ENCODE peak calls at places on chromosomes 11 and 22, in six cellular contexts. K is AG04450, C is cardiac muscle cell, G is osteocyte, U is IMR-90, A is progenitor cell of endocrine pancreas. V is an unnamed sample.
A peak's percentile ranks its signal among the peaks of the same experiment; 100 is the strongest.

GRCh38 chr11:68313574-68314202 is 1.3 kb downstream of the LRP5 start:
- DNase-seq in K (no peak), C (peak; percentile 49), G (no peak), U (peak; percentile 30), A (no peak), V (no peak)

GRCh38 chr11:38014405-38014804 is 1416.4 kb upstream of the RAG2 start:
- DNase-seq in K (no peak), C (no peak), G (no peak), U (peak; percentile 20), A (no peak), V (no peak)

GRCh38 chr11:64971421-64972233 is at the start of gene MAJIN:
- DNase-seq in K (peak; percentile 30), C (no peak), G (no peak), U (peak; percentile 41), A (peak; percentile 34), V (no peak)

GRCh38 chr22:22786301-22787115 is 101.1 kb upstream of the IGLL5 start:
- DNase-seq in K (no peak), C (no peak), G (peak; percentile 34), U (no peak), A (no peak), V (no peak)

GRCh38 chr11:19739872-19740271 is 27.2 kb downstream of the NAV2 start:
- DNase-seq in K (no peak), C (peak; percentile 40), G (no peak), U (peak; percentile 13), A (no peak), V (peak; percentile 18)

GRCh38 chr11:85751738-85752137 is 59.2 kb downstream of the SYTL2 start:
- DNase-seq in K (no peak), C (no peak), G (no peak), U (peak; percentile 22), A (no peak), V (no peak)

GRCh38 chr11:41578421-41579047 is 119.1 kb upstream of the LRRC4C start:
- DNase-seq in K (no peak), C (no peak), G (no peak), U (no peak), A (no peak), V (no peak)

GRCh38 chr11:76885390-76886097 is 24.8 kb downstream of the ACER3 start:
- DNase-seq in K (no peak), C (no peak), G (no peak), U (peak; percentile 49), A (no peak), V (no peak)

GRCh38 chr11:31325162-31325561 is 44.4 kb downstream of the DCDC1 start:
- DNase-seq in K (no peak), C (no peak), G (no peak), U (peak; percentile 44), A (no peak), V (no peak)

GRCh38 chr22:46984751-46985506 is 222.5 kb downstream of the TBC1D22A start:
- DNase-seq in K (no peak), C (no peak), G (no peak), U (peak; percentile 69), A (no peak), V (no peak)

GRCh38 chr11:2315395-2316168 is 13.8 kb downstream of the TSPAN32 start:
- DNase-seq in K (no peak), C (no peak), G (no peak), U (no peak), A (no peak), V (no peak)

GRCh38 chr11:131658952-131659351 is 288.5 kb downstream of the NTM start:
- DNase-seq in K (no peak), C (no peak), G (no peak), U (no peak), A (no peak), V (no peak)

DNA sequence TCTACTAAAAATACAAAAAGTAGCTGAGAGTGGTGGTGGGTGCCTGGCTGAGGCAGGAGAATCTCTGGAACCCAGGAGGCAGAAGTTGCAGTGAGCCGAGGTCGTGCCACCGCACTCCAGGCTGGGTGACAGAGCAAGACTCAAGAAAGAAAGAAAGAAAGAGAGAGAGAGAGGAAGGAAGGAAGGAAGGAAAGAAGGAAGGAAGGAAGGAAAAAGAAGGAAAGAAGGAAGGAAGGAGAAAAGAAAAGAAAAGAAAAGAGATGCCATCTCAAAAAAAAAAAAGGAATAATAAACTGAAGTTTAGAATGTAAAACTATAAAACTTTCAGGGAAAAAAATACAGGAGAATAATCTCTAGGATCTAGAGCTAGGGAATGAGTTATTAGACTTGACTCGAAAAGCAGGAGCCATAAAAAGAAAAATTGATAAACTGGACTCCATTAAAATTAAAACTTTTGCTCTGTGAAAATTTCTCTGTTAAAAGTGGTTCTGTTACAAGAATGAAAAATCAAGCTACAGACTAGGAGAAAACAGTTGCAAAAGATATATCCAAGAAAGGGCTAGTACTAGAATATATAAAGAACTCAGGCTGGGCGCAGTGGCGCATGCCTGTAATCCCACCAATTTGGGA is 13.4 kb upstream of the SEPTIN5 start:
- DNase-seq in K (no peak), C (no peak), G (no peak), U (no peak), A (no peak), V (no peak)
- TF ChIP-seq CTCF in K (no peak), C (no peak), G (no peak), U (no peak), A (no peak), V (no peak)

DNA sequence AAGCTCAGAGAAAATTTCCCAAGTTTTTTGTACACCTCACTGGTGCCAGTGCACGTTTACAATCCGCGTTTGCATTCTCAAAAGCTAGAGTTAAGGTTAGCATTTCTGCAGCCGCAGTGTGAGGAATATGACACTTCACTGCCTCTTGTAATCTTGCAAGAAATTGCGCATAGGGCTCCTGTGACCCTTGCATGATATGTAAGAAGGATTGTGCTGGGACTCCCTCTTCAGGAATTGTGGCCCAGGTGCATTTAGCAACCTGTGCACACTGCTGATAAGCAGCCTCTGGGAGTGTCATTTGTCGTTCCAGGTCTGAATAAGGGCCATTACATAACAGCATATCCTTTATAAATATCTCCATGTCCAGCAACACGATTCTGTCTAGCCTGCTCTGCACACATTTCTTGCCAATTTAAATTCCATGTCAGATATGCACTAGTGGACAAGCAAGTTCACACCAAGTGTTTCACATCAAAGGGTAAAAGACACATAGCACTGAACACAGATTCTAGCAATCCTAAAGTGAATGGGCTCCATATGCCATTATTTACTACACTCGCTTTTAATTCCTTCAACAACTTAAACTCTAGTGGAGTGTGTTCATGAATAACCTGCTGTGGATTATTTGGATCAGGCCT is 69.2 kb upstream of the INCENP start:
- DNase-seq in K (no peak), C (no peak), G (no peak), U (peak; percentile 34), A (no peak), V (no peak)
- TF ChIP-seq CTCF in K (peak; percentile 31), C (peak; percentile 4), G (peak; percentile 39), U (peak; percentile 36), A (peak; percentile 19), V (no peak)

GRCh38 chr22:43789452-43789851 is 22.7 kb downstream of the EFCAB6 start:
- DNase-seq in K (peak; percentile 46), C (no peak), G (no peak), U (peak; percentile 99), A (no peak), V (no peak)

GRCh38 chr22:43782448-43782847 is 29.7 kb downstream of the EFCAB6 start:
- DNase-seq in K (no peak), C (no peak), G (no peak), U (peak; percentile 40), A (no peak), V (no peak)

DNA sequence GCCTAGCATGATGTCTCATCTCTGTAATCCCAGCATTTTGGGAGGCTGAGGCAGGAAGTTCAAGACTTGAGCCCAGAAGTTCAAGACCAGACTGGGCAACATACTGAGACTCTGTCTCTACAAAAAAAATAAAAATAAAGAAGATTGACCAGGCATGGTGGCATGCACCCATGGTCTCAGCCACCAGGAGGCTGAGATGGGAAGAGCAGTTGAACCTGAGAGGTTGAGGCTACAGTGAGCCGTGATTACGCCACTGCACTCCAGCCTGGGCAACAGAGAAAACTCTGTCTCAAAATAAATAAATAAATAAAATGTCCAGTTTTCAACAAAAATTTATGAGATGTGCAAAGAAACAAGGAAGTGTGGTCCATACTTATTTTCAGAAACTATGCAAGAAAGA is 28.3 kb downstream of the EFCAB6 start:
- DNase-seq in K (no peak), C (no peak), G (no peak), U (no peak), A (no peak), V (no peak)
- TF ChIP-seq CTCF in K (peak; percentile 10), C (peak; percentile 14), G (no peak), U (peak; percentile 6), A (peak; percentile 41), V (peak; percentile 47)

DNA sequence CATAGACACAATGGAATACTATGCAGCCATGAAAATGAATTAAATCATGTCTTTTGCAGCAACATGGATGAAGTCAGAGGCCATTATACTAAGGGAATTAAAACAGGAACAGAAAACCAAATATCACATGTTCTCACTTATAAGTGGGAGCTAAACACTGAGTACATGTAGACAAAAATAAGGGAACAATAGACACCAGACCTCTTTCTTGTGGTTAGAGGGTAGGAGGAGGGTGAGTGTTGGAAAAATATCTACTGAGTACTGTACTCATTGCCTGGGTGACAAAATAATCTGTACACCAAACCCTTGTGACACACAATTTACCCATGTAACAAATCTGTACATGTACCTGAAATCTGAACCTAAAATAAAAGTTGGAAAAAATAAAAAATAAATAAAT is 59.1 kb upstream of the ANO5 start:
- DNase-seq in K (no peak), C (no peak), G (no peak), U (no peak), A (no peak), V (no peak)
- TF ChIP-seq CTCF in K (no peak), C (no peak), G (no peak), U (no peak), A (no peak), V (no peak)

GRCh38 chr11:66221726-66222236 is 46.7 kb upstream of the RAB1B start:
- DNase-seq in K (no peak), C (no peak), G (no peak), U (peak; percentile 24), A (no peak), V (no peak)
- TF ChIP-seq CTCF in K (no peak), C (no peak), G (no peak), U (no peak), A (no peak), V (no peak)

DNA sequence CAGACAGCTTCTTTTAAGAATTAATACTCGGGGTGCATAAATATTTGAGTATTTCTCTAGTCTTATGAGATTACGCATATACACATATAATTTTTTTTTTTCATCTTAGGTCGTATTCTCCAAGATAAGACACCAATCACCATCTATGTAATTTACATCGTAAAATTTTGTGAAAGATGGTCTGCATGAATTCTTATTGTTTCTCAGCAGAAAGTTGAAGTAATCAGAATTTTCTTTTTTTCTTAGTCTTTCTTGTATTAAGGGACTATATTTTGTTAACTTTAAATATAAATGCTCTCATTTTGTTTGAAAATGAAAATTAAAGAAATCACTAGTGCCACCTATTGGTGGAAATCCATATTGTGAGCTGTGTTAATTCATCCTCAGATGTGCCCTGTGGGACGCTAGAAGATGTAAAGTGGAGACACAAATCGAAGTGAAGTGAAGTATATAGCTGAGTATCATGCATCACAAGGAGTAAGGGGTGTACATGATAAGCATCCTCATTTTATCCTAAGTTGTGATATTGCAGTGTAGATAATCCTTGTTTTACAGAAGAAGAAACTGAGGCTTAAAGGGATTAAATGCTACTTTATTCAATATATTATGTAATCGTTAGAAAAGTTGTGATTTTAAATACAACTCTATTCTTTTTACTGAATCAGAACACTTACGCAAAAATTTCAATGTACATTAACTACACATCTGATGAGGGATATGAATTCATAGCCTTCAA is 2084.3 kb downstream of the LRRC4C start:
- DNase-seq in K (no peak), C (peak; percentile 51), G (no peak), U (peak; percentile 2), A (no peak), V (peak; percentile 13)
- TF ChIP-seq CTCF in K (peak; percentile 30), C (peak; percentile 40), G (peak; percentile 72), U (peak; percentile 27), A (peak; percentile 77), V (peak; percentile 81)

GRCh38 chr11:72103754-72104167 is 664 bp upstream of the LAMTOR1 start:
- DNase-seq in K (no peak), C (no peak), G (no peak), U (no peak), A (no peak), V (no peak)
- TF ChIP-seq CTCF in K (no peak), C (peak; percentile 9), G (no peak), U (no peak), A (peak; percentile 9), V (peak; percentile 46)

V was measured in neural crest cell.